ENCODE peak calls at places on chromosomes 5 and 9, in eight cellular contexts. C is left ventricle myocardium inferior; O is AG09309; B is CD8-positive, alpha-beta T cell; V is heart left ventricle; W is retinal pigment epithelial cell; I is astrocyte of the spinal cord; T is psoas muscle. R is an unnamed sample.
A peak's percentile ranks its signal among the peaks of the same experiment; 100 is the strongest.

GRCh38 chr5:122169350-122170103 is 40.2 kb downstream of the ZNF474 start:
- DNase-seq in I (no peak), B (no peak), T (no peak), O (no peak), V (no peak), C (no peak), W (no peak), R (no peak)

GRCh38 chr9:93860694-93861658 is 94.2 kb downstream of the BARX1 start:
- DNase-seq in C (no peak), O (no peak), W (no peak), T (no peak), I (no peak), V (no peak), B (no peak), R (no peak)

GRCh38 chr9:72363908-72364678 is 915 bp downstream of the ZFAND5 start:
- DNase-seq in I (peak; percentile 50), C (peak; percentile 81), O (no peak), W (no peak), B (peak; percentile 70), V (peak; percentile 87), T (peak; percentile 79), R (peak; percentile 59)

GRCh38 chr9:6506571-6506970 is 93.6 kb downstream of the UHRF2 start:
- DNase-seq in I (peak; percentile 64), T (no peak), B (no peak), C (no peak), O (no peak), W (no peak), V (no peak), R (no peak)

GRCh38 chr5:173294673-173295320 is 33.4 kb downstream of the STC2 start:
- DNase-seq in W (no peak), O (no peak), T (no peak), B (no peak), I (no peak), V (no peak), C (no peak), R (no peak)

GRCh38 chr9:133048595-133048994 is 13.2 kb upstream of the CEL start:
- DNase-seq in V (no peak), W (no peak), I (no peak), C (no peak), B (no peak), O (no peak), T (no peak), R (peak; percentile 26)

GRCh38 chr9:82590845-82591244 is 472.1 kb downstream of the RASEF start:
- DNase-seq in T (no peak), B (no peak), W (no peak), V (no peak), O (no peak), C (no peak), I (no peak), R (no peak)

GRCh38 chr5:152271420-152271819 is 133.7 kb downstream of the NMUR2 start:
- DNase-seq in B (no peak), T (no peak), O (no peak), I (peak; percentile 4), W (no peak), V (no peak), C (no peak), R (peak; percentile 1)

GRCh38 chr9:87590996-87591395 is 93.3 kb downstream of the DAPK1 start:
- DNase-seq in B (no peak), O (no peak), V (no peak), C (no peak), T (no peak), W (no peak), I (no peak), R (no peak)

GRCh38 chr5:80591352-80591751 is 21.3 kb upstream of the ANKRD34B start:
- DNase-seq in C (no peak), I (no peak), B (no peak), O (no peak), W (no peak), V (no peak), T (no peak), R (no peak)

GRCh38 chr9:134895103-134895502 is 14.5 kb downstream of the FCN2 start:
- DNase-seq in O (no peak), B (no peak), T (no peak), I (peak; percentile 83), C (no peak), W (no peak), V (no peak), R (no peak)

GRCh38 chr9:77897292-77897691 is 134.3 kb downstream of the GNAQ start:
- DNase-seq in B (no peak), I (peak; percentile 16), C (no peak), O (no peak), W (no peak), V (no peak), T (no peak), R (peak; percentile 40)

GRCh38 chr9:69949396-69949795 is 94.3 kb upstream of the MAMDC2 start:
- DNase-seq in O (peak; percentile 58), I (peak; percentile 25), W (no peak), B (no peak), C (no peak), T (no peak), V (no peak), R (peak; percentile 56)

GRCh38 chr9:15400281-15400941 is 22.3 kb upstream of the SNAPC3 start:
- DNase-seq in I (peak; percentile 45), O (no peak), V (no peak), W (no peak), B (no peak), T (no peak), C (no peak), R (peak; percentile 45)

GRCh38 chr5:72383280-72384205 is 63.4 kb downstream of the PTCD2 start:
- DNase-seq in B (no peak), I (peak; percentile 62), W (no peak), C (no peak), V (no peak), T (no peak), O (no peak), R (no peak)

GRCh38 chr5:8993031-8993430 is 552.8 kb downstream of the SEMA5A start:
- DNase-seq in B (no peak), V (no peak), T (no peak), I (no peak), O (no peak), W (no peak), C (no peak), R (peak; percentile 36)

GRCh38 chr5:109876941-109877669 is 187.4 kb downstream of the MAN2A1 start:
- DNase-seq in W (no peak), O (no peak), I (peak; percentile 92), T (no peak), B (no peak), C (no peak), V (no peak), R (no peak)

GRCh38 chr5:98064118-98064517 is 709.3 kb upstream of the RGMB start:
- DNase-seq in C (no peak), B (no peak), V (no peak), O (no peak), W (no peak), I (no peak), T (no peak), R (no peak)

GRCh38 chr5:119439140-119439625 is 13.1 kb upstream of the HSD17B4 start:
- DNase-seq in I (no peak), O (no peak), W (no peak), B (no peak), T (no peak), C (no peak), V (no peak), R (no peak)

DNA sequence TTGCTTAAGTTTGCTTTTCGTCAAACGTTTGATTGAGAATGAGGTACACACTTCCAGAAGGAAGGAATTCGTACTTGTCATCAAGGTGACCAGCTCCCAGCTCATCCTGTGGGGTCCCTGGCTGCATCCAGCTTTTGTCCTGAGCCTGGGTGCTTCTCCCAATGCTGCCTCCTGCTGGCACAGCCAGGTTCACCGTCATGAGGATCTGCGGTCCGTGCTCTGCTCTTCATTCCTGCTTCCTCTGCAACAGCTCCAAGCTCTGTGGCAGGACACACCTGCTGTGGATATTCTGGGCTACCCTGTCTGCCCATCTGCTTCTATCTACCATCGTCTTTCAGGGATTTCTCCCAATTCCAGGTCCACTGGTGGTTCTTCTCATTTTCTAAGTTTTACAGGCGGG is 13.3 kb upstream of the UBE2QL1 start:
- DNase-seq in V (no peak), I (no peak), O (no peak), W (no peak), C (no peak), T (peak; percentile 63), B (no peak), R (peak; percentile 3)
- TF ChIP-seq CTCF in V (peak; percentile 32), I (peak; percentile 17), O (peak; percentile 42), W (peak; percentile 42), C (peak; percentile 55), T (peak; percentile 41), B (no peak), R (peak; percentile 26)

DNA sequence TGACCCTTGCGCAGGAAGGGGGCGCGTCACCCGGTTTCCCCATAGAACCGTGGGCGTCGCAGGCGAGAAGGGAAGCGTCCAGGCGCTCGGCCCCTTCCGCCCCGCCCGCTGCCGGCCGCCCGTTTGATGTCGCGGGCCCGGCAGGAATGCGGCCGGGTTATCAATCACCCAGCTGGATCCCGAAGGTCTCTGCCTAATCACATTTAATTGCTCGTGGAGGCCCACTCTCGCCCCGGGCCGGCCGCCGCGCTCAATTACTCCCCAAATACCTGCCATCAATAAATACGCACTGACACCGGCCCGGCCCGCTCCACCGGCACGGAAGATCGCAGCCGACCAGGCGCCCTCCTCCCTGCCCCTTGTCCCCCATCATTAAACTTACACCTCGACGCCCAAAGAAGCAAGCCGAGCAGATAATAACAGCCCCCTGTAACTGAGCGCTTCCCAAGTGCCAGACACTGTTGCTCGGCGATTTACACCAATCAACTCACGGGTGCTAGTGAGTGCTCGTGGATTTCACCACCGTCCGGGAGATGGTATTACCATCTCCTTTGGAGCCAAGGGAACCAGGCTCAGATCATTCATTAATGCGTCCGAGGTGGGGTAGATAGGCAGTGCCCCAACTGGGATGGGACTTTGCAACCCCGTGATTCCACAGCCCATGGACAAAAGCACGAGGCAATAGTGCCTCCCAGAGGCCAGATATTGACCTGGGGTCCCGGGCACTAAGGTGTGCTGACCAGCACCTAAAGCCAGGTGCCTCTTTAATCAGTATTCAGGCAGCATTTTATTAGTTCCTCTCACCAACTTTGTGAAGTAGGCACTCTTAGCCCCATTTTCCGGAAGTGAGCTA is 11.3 kb downstream of the MSX2 start:
- DNase-seq in O (no peak), V (no peak), W (no peak), B (no peak), T (no peak), I (no peak), C (no peak), R (no peak)
- H3K4me3 ChIP-seq in O (no peak overlapping the region), V (no peak overlapping the region), W (peak overlapping the region; percentile 57), B (no peak overlapping the region), T (peak overlapping the region; percentile 39), I (peak overlapping the region; percentile 15), C (peak overlapping the region; percentile 28), R (peak overlapping the region; percentile 10)

GRCh38 chr9:120861935-120862334 is 15.1 kb downstream of the PHF19 start:
- DNase-seq in O (no peak), I (no peak), V (no peak), T (no peak), W (no peak), C (no peak), B (no peak), R (no peak)
- TF ChIP-seq CTCF in O (no peak), I (no peak), V (no peak), T (no peak), W (no peak), C (no peak), B (no peak), R (no peak)

DNA sequence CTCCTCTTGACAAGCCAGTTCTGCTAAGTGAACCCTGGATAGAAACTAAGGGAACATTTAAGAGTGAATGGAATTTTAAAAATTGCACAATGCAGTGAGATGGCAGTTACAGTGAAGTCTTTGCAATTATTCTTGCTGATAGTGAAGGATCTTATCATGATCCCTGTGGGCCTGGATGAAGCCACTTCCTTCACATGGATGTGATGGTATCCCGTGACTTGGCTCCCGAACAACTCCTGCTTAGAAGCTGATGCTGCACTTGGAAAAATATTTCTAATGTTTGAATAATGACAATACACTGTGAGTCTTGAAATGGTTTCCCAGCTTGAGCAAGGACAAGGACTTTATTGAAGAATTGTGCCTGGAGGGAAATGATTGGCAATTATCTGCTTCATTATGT is 49.2 kb upstream of the NTRK2 start:
- DNase-seq in I (no peak), C (no peak), W (no peak), T (no peak), O (no peak), B (no peak), V (no peak), R (no peak)
- H3K4me3 ChIP-seq in I (no peak overlapping the region), C (no peak overlapping the region), W (no peak overlapping the region), T (no peak overlapping the region), O (no peak overlapping the region), B (no peak overlapping the region), V (no peak overlapping the region), R (no peak overlapping the region)

R was measured in fibroblast of pulmonary artery.